ENCODE peak calls at places on chromosome 15, in seven cellular contexts. A is ovary; I is CD8-positive, alpha-beta T cell; V is WTC11; R is left ventricle myocardium inferior; E is HFFc6; B is AG09319. U is an unnamed sample.

GRCh38 chr15:39629376-39629775 is 48.5 kb downstream of the THBS1 start:
- DNase-seq in I (peak), A (no peak), E (no peak), V (no peak), B (no peak), R (no peak), U (no peak)

GRCh38 chr15:101642361-101642760 is 9.8 kb downstream of the TM2D3 start:
- DNase-seq in A (no peak), R (no peak), I (no peak), B (no peak), E (no peak), V (no peak), U (peak)

GRCh38 chr15:67462802-67463201 is 58.1 kb upstream of the C15orf61 start:
- DNase-seq in B (no peak), A (no peak), R (no peak), I (no peak), E (no peak), V (no peak), U (no peak)

GRCh38 chr15:39153718-39154117 is 427.2 kb upstream of the THBS1 start:
- DNase-seq in R (no peak), I (no peak), V (no peak), B (no peak), E (no peak), A (no peak), U (no peak)

GRCh38 chr15:52295421-52295991 is at the start of gene MYO5C:
- DNase-seq in A (peak), B (no peak), I (no peak), R (peak), E (no peak), V (peak), U (peak)

GRCh38 chr15:98684995-98685525 is 36.7 kb downstream of the IGF1R start:
- DNase-seq in R (no peak), E (peak), A (no peak), V (no peak), I (no peak), B (no peak), U (no peak)

GRCh38 chr15:56243117-56243773 is 434 bp downstream of the RFX7 start:
- DNase-seq in A (peak), B (no peak), R (peak), I (peak), E (no peak), V (peak), U (peak)

GRCh38 chr15:31080618-31081017 is 20.9 kb downstream of the TRPM1 start:
- DNase-seq in V (peak), R (peak), I (peak), B (no peak), A (peak), E (no peak), U (peak)

GRCh38 chr15:36903922-36904479 is 196.3 kb downstream of the MEIS2 start:
- DNase-seq in A (no peak), B (no peak), R (no peak), V (no peak), I (no peak), E (no peak), U (no peak)

GRCh38 chr15:63469190-63469589 is 35.2 kb upstream of the USP3 start:
- DNase-seq in V (no peak), I (no peak), R (no peak), A (no peak), B (no peak), E (no peak), U (no peak)

GRCh38 chr15:71201471-71201870 is 86.2 kb downstream of the THSD4 start:
- DNase-seq in V (no peak), E (no peak), A (peak), B (no peak), I (no peak), R (no peak), U (peak)

GRCh38 chr15:64717735-64718495 is 57.5 kb downstream of the RBPMS2 start:
- DNase-seq in I (no peak), A (no peak), E (no peak), B (no peak), V (no peak), R (no peak), U (no peak)

GRCh38 chr15:82197734-82198594 is 64.6 kb downstream of the EFL1 start:
- DNase-seq in E (peak), B (peak), A (peak), I (peak), V (peak), R (peak), U (peak)

GRCh38 chr15:85073556-85074194 is 92.0 kb downstream of the PDE8A start:
- DNase-seq in V (no peak), E (peak), R (no peak), A (no peak), I (no peak), B (no peak), U (no peak)

GRCh38 chr15:25189551-25189950 is 234.8 kb downstream of the SNRPN start:
- DNase-seq in A (no peak), B (no peak), E (no peak), R (no peak), V (no peak), I (no peak), U (no peak)

GRCh38 chr15:29690765-29691475 is 131.3 kb downstream of the TJP1 start:
- DNase-seq in R (no peak), A (no peak), B (no peak), I (no peak), V (no peak), E (no peak), U (no peak)

GRCh38 chr15:101445562-101446526 is 43.7 kb downstream of the PCSK6 start:
- DNase-seq in V (no peak), B (no peak), E (peak), A (no peak), R (peak), I (no peak), U (no peak)

GRCh38 chr15:67184208-67184925 is 70.1 kb downstream of the AAGAB start:
- DNase-seq in I (no peak), E (no peak), V (no peak), B (no peak), R (no peak), A (no peak), U (no peak)

GRCh38 chr15:85168642-85169173 is 187.1 kb downstream of the PDE8A start:
- DNase-seq in I (peak), R (no peak), E (no peak), V (peak), A (no peak), B (no peak), U (peak)

GRCh38 chr15:38263996-38264395 is 11.4 kb downstream of the SPRED1 start:
- DNase-seq in A (no peak), I (no peak), V (no peak), B (no peak), R (no peak), E (no peak), U (no peak)

GRCh38 chr15:34437687-34438086 is at the start of gene GOLGA8A:
- DNase-seq in B (peak), V (peak), I (peak), E (no peak), A (peak), R (peak), U (peak)

GRCh38 chr15:98440917-98441316 is 207.4 kb upstream of the IGF1R start:
- DNase-seq in V (no peak), R (no peak), B (no peak), I (no peak), E (no peak), A (no peak), U (no peak)

GRCh38 chr15:40511472-40512133 is 40.8 kb downstream of the CHST14 start:
- DNase-seq in I (no peak), A (peak), B (no peak), E (peak), V (peak), R (peak), U (peak)

GRCh38 chr15:62658498-62658897 is 384.0 kb upstream of the TPM1 start:
- DNase-seq in V (no peak), R (no peak), E (no peak), A (no peak), I (no peak), B (no peak), U (no peak)

GRCh38 chr15:47500823-47501222 is 216.5 kb upstream of the SEMA6D start:
- DNase-seq in E (no peak), I (no peak), R (no peak), B (no peak), V (no peak), A (no peak), U (no peak)

DNA sequence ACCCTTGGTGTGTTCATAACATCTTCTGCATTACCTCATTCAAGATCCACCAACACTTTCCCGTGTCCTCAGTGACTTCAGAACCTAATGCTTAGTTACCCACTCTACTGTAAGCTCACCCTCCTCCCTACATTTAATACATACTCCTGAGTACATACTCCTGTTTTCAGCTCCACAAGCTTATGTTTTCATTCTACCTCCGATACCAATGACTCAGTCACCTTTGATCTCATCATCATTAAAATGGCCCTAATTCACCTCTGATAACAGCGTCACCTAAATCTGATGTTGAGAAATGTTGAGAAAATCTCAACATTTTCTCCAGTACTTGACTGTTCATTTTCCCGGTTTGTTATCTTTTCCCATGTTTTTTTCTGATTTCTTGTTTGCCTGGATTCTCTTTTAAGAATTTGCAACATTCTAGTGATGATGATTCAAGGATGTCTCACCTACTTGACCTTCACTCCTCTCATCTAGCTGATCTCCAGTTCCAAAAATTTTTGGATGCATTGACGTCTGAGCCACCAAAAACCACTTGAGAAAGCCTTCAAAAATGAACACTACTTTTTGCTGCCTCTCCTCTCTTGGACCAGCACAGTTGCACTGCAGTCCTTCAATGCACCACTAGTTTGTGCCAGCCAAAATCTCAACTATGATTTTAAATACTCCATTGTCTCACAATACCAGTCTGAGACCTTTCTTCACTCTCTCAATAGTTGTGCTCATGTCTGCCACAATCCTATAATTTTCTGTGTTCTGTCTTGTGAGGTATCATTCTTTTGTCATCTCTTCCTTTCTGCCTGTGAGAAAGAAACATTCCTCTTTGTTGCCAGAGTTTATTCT is 220.7 kb upstream of the SEMA6D start:
- DNase-seq in E (no peak), R (no peak), V (no peak), B (no peak), A (no peak), I (no peak), U (no peak)
- TF ChIP-seq CTCF in E (peak), R (peak), V (no peak), B (no peak), A (no peak), I (no peak), U (peak)

GRCh38 chr15:60551781-60552161 is 72.8 kb upstream of the ICE2 start:
- DNase-seq in E (no peak), A (no peak), V (no peak), I (no peak), R (no peak), B (no peak), U (no peak)
- TF ChIP-seq CTCF in E (no peak), A (no peak), V (no peak), I (no peak), R (no peak), B (no peak), U (no peak)

GRCh38 chr15:78073026-78073425 is 4.5 kb downstream of the TBC1D2B start:
- DNase-seq in A (no peak), V (no peak), E (no peak), B (no peak), R (no peak), I (no peak), U (no peak)

GRCh38 chr15:78076231-78077052 is 1.1 kb downstream of the TBC1D2B start:
- DNase-seq in E (no peak), B (no peak), A (no peak), I (no peak), R (no peak), V (no peak), U (peak)

GRCh38 chr15:78077860-78078187 is 313 bp upstream of the TBC1D2B start:
- DNase-seq in A (no peak), V (no peak), E (no peak), R (no peak), B (no peak), I (no peak), U (no peak)

GRCh38 chr15:78077053-78077859 is at the start of gene TBC1D2B:
- DNase-seq in R (peak), A (peak), B (no peak), E (no peak), I (peak), V (peak), U (peak)

DNA sequence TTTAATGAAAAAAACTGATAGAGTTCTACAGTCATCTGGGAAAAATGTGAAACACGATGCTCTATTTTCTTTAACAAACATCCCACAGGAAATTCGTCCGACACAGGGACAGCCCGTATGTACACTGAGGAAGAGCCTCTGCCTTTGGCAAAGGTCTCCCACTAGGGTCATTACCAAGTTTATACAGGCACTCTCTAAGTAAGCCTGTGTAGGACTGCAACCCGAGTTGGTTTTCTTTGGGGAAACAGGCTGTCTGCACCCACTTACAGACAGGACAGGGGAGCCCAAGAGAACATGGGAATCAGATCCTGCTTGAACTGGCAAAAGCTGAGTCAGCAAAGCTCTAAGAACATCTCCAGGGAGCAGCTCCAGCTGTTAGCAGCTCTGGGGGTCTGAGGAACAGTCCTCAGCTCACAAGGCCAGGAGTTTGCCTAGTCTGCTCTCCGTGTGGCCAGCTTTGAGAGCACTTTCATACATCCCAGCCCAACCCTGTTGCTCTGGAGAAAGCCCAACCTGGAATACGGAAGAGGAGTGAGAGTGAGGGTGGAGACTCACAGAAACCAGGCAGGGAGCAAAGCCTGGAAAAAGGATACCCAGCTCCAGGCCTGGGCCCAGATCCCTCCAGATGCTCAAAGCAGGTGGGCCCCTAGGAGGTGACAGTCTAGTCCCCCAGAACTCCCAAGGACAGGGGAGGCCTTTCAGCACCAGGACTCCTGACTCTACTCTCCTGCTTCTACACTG is 1.9 kb downstream of the TBC1D2B start:
- DNase-seq in I (no peak), E (peak), R (no peak), V (peak), A (peak), B (no peak), U (peak)
- TF ChIP-seq CTCF in I (no peak), E (no peak), R (no peak), V (no peak), A (no peak), B (no peak), U (no peak)

GRCh38 chr15:92076536-92076935 is 223.0 kb downstream of the SLCO3A1 start:
- DNase-seq in B (no peak), I (no peak), V (no peak), R (no peak), E (no peak), A (no peak), U (no peak)

GRCh38 chr15:92079647-92080255 is 226.2 kb downstream of the SLCO3A1 start:
- DNase-seq in I (no peak), V (no peak), B (no peak), A (no peak), R (no peak), E (no peak), U (peak)

GRCh38 chr15:92078270-92078669 is 224.8 kb downstream of the SLCO3A1 start:
- DNase-seq in E (no peak), R (no peak), A (no peak), V (no peak), I (no peak), B (no peak), U (no peak)

GRCh38 chr15:92077353-92078080 is 224.0 kb downstream of the SLCO3A1 start:
- DNase-seq in B (peak), A (peak), V (peak), I (peak), E (peak), R (peak), U (peak)

DNA sequence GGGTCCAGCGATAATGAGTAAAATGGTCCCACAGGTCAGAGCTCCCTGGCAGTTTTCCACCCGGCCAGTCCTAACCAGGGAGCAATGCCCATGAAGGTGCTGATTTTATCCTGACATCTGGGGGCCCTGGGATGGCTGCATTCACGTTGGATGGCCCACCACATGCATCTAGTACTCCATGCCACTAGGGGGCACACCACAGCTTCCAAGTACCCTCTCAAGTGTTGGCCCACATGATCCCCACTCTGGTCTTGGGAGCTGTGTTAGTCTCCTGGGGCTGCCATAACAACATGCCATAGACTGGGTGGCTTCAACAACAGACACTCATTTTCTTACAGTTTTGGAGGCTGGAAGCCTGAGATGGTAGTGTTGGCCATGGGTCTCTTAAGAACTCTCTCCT is 225.5 kb downstream of the SLCO3A1 start:
- DNase-seq in V (peak), A (no peak), R (no peak), I (no peak), B (no peak), E (no peak), U (peak)
- TF ChIP-seq CTCF in V (peak), A (no peak), R (peak), I (no peak), B (peak), E (peak), U (peak)

GRCh38 chr15:73564255-73564654 is 68.9 kb downstream of the NPTN start:
- DNase-seq in E (peak), V (no peak), A (no peak), I (no peak), B (no peak), R (no peak), U (peak)

GRCh38 chr15:73555080-73555479 is 78.1 kb downstream of the NPTN start:
- DNase-seq in E (no peak), V (no peak), R (no peak), A (no peak), I (no peak), B (no peak), U (no peak)

GRCh38 chr15:73558529-73558928 is 74.7 kb downstream of the NPTN start:
- DNase-seq in R (no peak), I (no peak), V (no peak), A (no peak), B (no peak), E (no peak), U (no peak)

GRCh38 chr15:73560501-73561117 is 72.6 kb downstream of the NPTN start:
- DNase-seq in A (no peak), B (peak), I (no peak), R (no peak), E (peak), V (no peak), U (no peak)
- TF ChIP-seq CTCF in A (peak), B (peak), I (peak), R (peak), E (peak), V (no peak), U (peak)

GRCh38 chr15:77819841-77820728 is 187.4 kb upstream of the LINGO1 start:
- DNase-seq in B (no peak), I (no peak), R (no peak), E (no peak), V (peak), A (no peak), U (peak)
- TF ChIP-seq CTCF in B (peak), I (no peak), R (peak), E (peak), V (no peak), A (no peak), U (peak)

DNA sequence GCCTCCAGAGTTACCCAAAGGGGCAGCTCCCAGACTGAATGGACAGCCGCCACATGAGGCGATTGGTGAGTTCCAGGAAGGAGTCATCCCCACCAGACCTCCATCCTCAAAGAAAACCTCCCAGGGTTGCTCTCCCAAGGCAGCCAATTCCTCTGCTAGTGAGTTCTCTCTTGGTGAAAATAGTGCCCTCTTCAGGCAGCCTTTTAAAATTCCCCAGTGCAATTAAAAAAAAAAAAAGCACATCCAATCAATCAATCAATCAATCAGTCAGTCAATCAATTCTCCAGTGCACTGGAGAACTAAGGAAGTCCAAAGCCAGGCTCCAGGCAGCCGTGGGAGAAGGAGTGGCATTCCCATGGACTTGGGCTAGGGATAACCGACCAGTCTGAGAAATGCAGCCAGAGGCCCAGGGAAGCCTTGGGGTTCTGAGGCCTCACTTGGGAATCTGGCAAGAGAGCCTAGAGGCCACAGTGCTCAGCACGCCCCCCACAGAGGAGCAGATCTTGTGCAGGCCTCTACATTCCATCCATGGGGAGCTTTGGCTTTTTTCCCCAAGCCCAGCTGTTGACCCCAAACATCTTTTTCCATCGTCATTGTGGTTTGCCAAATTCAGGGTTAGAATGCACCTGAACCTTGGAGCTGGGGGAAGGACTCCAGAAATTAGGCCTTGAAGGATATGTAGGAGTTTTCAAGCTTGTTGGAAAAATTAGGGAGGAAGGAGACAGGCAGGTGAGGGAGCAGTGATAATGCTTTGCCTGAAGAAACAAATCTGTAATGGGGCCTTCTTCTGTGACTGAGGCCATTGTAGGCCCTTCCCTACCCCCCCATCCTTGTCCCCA is 4.8 kb downstream of the PAQR5 start:
- DNase-seq in I (no peak), V (no peak), E (no peak), R (no peak), B (no peak), A (no peak), U (no peak)
- TF ChIP-seq CTCF in I (no peak), V (peak), E (peak), R (peak), B (no peak), A (no peak), U (no peak)